ENCODE peak calls at places on chromosomes 5 and 9, in ten cellular contexts. J is tibial artery; X is Peyer's patch; D is endodermal cell; L is hepatocyte; V is iPS DF 6.9; M is heart right ventricle; H is aorta; N is transverse colon; I is naive thymus-derived CD4-positive, alpha-beta T cell. R is an unnamed sample. For H3K4me1, the result is how much of the 10 kb centered on the place peaks cover.

GRCh38 chr5:73808916-73809315 is 182.9 kb downstream of the ARHGEF28 start:
- DNase-seq in J (no peak), X (no peak), D (no peak), L (no peak), V (no peak), M (no peak), H (no peak), N (no peak), I (no peak), R (no peak)

GRCh38 chr5:54845567-54845941 is 139.8 kb downstream of the ESM1 start:
- DNase-seq in J (no peak), X (no peak), D (peak), L (peak), V (no peak), M (no peak), H (no peak), N (no peak), I (no peak), R (no peak)

GRCh38 chr5:52915176-52915875 is 73.8 kb upstream of the ITGA2 start:
- DNase-seq in J (no peak), X (peak), D (peak), L (peak), V (no peak), M (peak), H (no peak), N (peak), I (peak), R (peak)

GRCh38 chr5:149345892-149346222 is 558 bp downstream of the GRPEL2 start:
- DNase-seq in J (no peak), X (no peak), D (no peak), L (peak), V (no peak), M (no peak), H (no peak), N (no peak), I (peak), R (no peak)

GRCh38 chr5:135031146-135031812 is 2.7 kb downstream of the PITX1 start:
- DNase-seq in J (no peak), X (no peak), D (peak), L (no peak), V (no peak), M (no peak), H (peak), N (no peak), I (no peak), R (peak)

GRCh38 chr9:108786756-108787663 is 68.8 kb downstream of the ACTL7B start:
- DNase-seq in J (no peak), X (no peak), D (no peak), L (peak), V (no peak), M (no peak), H (no peak), N (no peak), I (no peak), R (no peak)

GRCh38 chr5:154053468-154053867 is 14.7 kb downstream of the MFAP3 start:
- DNase-seq in J (no peak), X (no peak), D (no peak), L (no peak), V (no peak), M (no peak), H (no peak), N (no peak), I (no peak), R (no peak)

GRCh38 chr5:93193756-93194155 is 387.3 kb downstream of the NR2F1-AS1 start:
- DNase-seq in J (no peak), X (no peak), D (no peak), L (no peak), V (no peak), M (no peak), H (no peak), N (no peak), I (no peak), R (no peak)

GRCh38 chr5:155091063-155091648 is 77.6 kb downstream of the KIF4B start:
- DNase-seq in J (no peak), X (no peak), D (no peak), L (no peak), V (no peak), M (peak), H (no peak), N (no peak), I (no peak), R (no peak)

GRCh38 chr9:36424289-36425055 is 24.4 kb upstream of the RNF38 start:
- DNase-seq in J (no peak), X (no peak), D (no peak), L (no peak), V (no peak), M (no peak), H (no peak), N (no peak), I (no peak), R (no peak)

GRCh38 chr9:128600111-128600510 is 47.7 kb downstream of the SPTAN1 start:
- DNase-seq in J (no peak), X (no peak), D (no peak), L (no peak), V (no peak), M (no peak), H (no peak), N (no peak), I (no peak), R (no peak)

GRCh38 chr5:60700347-60700815 is 415 bp upstream of the DEPDC1B start:
- DNase-seq in J (no peak), X (no peak), D (no peak), L (no peak), V (no peak), M (no peak), H (no peak), N (peak), I (no peak), R (peak)

GRCh38 chr9:38003230-38003629 is 65.8 kb downstream of the SHB start:
- DNase-seq in J (no peak), X (no peak), D (no peak), L (no peak), V (no peak), M (no peak), H (peak), N (no peak), I (no peak), R (no peak)

GRCh38 chr5:171571663-171572062 is 152.2 kb downstream of the FGF18 start:
- DNase-seq in J (no peak), X (no peak), D (no peak), L (peak), V (no peak), M (no peak), H (no peak), N (no peak), I (no peak), R (no peak)

GRCh38 chr9:132663851-132664250 is 5.9 kb downstream of the DDX31 start:
- DNase-seq in J (no peak), X (no peak), D (no peak), L (no peak), V (no peak), M (no peak), H (no peak), N (no peak), I (no peak), R (no peak)

GRCh38 chr9:134058716-134059115 is 9.1 kb downstream of the BRD3 start:
- DNase-seq in J (peak), X (no peak), D (no peak), L (no peak), V (no peak), M (no peak), H (peak), N (no peak), I (no peak), R (no peak)

GRCh38 chr9:126985870-126986498 is 71.4 kb downstream of the RALGPS1 start:
- DNase-seq in J (peak), X (peak), D (no peak), L (peak), V (no peak), M (peak), H (no peak), N (peak), I (peak), R (peak)

GRCh38 chr5:99034336-99034735 is 105.5 kb upstream of the CHD1 start:
- DNase-seq in J (no peak), X (no peak), D (no peak), L (peak), V (no peak), M (no peak), H (no peak), N (peak), I (no peak), R (peak)

GRCh38 chr5:179124853-179125788 is 64.9 kb downstream of the ZNF354C start:
- DNase-seq in J (peak), X (peak), D (peak), L (no peak), V (no peak), M (no peak), H (peak), N (no peak), I (no peak), R (no peak)

GRCh38 chr9:126462617-126463016 is 136.0 kb downstream of the MVB12B start:
- DNase-seq in J (no peak), X (peak), D (peak), L (no peak), V (no peak), M (no peak), H (no peak), N (no peak), I (no peak), R (no peak)

GRCh38 chr5:163503106-163504090 is 2.0 kb upstream of the MAT2B start:
- DNase-seq in J (peak), X (peak), D (peak), L (peak), V (peak), M (peak), H (no peak), N (peak), I (peak), R (peak)

GRCh38 chr5:151130922-151131891 is 26.4 kb downstream of the ANXA6 start:
- DNase-seq in J (no peak), X (peak), D (no peak), L (peak), V (no peak), M (no peak), H (no peak), N (peak), I (no peak), R (peak)

GRCh38 chr5:113488645-113489184 is 462 bp upstream of the MCC start:
- DNase-seq in J (no peak), X (no peak), D (no peak), L (no peak), V (no peak), M (no peak), H (no peak), N (no peak), I (no peak), R (no peak)

GRCh38 chr5:119269061-119269579 is 86.7 kb upstream of the TNFAIP8 start:
- DNase-seq in J (peak), X (peak), D (peak), L (peak), V (peak), M (peak), H (no peak), N (peak), I (peak), R (peak)

GRCh38 chr9:121277518-121278275 is 9.7 kb downstream of the GSN start:
- DNase-seq in J (no peak), X (no peak), D (no peak), L (no peak), V (no peak), M (no peak), H (no peak), N (no peak), I (no peak), R (no peak)
- H3K4me1 ChIP-seq in J (under half), X (under half), D (under half), L (half or more), V (under half), M (half or more), H (under half), N (half or more), I (under half), R (under half)

DNA sequence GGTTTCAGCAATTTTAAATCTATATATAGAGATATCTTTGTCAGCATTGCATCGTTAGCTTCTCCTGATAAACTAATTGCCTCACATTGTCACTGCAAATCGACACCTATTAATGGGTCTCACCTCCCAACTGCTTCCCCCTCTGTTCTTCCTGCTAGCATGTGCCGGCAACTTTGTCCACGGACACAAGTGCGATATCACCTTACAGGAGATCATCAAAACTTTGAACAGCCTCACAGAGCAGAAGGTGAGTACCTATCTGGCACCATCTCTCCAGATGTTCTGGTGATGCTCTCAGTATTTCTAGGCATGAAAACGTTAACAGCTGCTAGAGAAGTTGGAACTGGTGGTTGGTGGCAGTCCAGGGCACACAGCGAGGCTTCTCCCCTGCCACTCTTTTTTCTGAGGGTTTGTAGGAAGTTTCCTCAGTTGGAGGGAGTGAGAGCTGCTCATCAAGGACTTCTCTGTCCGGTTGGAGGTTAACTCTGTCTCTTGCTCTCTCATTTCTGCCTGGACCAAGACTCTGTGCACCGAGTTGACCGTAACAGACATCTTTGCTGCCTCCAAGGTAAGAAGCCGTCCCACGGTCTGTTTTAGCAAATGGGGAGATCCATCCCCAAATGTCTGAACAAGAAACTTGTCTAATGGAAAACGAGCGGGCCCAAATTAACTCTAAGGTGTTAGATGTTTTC is at the start of gene IL4:
- DNase-seq in J (peak), X (no peak), D (peak), L (no peak), V (no peak), M (no peak), H (no peak), N (no peak), I (no peak), R (no peak)
- H3K27ac ChIP-seq in J (peak), X (peak), D (no peak), L (peak), V (no peak), M (no peak), H (peak), N (peak), I (no peak), R (no peak)

GRCh38 chr9:137800196-137801022 is 77.2 kb upstream of the CACNA1B start:
- DNase-seq in J (no peak), X (no peak), D (no peak), L (no peak), V (no peak), M (no peak), H (peak), N (no peak), I (no peak), R (no peak)
- H3K4me3 ChIP-seq in J (no peak), X (no peak), D (no peak), L (no peak), V (no peak), M (no peak), H (no peak), N (no peak), I (no peak), R (no peak)

DNA sequence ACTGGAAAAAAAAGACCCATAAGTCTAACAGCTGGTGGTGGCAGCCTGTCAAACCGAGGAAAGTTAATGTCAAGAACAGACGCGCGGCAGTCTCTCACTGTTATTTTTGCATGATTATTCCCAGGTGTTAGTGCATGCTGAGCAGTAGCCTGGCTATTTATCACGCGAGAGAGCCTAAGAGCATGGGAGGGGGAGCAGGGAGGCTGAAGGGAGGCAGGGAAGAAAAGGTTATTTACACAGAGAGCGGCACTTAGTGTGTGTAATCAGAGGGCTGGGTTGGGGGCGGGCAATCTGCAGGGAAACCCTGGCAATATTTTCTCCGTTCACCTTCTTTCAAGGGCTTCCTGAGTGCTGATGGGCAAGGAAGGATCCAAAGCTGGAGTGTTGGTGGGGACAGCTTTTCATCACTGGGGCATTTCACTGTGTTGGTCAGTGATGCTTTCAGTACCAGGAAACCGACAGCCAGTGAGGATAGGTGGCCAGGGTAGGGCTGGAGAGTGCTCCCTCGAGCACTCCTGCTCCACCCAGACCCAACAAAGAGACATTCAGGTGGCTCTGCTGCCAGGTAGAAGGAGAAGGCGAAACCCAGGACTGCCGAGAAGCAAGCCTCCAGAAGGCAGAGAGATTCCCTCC is 39.6 kb downstream of the ZNF608 start:
- DNase-seq in J (no peak), X (no peak), D (peak), L (peak), V (no peak), M (peak), H (no peak), N (peak), I (no peak), R (peak)
- H3K4me1 ChIP-seq in J (under half), X (under half), D (half or more), L (half or more), V (under half), M (under half), H (under half), N (half or more), I (under half), R (under half)

DNA sequence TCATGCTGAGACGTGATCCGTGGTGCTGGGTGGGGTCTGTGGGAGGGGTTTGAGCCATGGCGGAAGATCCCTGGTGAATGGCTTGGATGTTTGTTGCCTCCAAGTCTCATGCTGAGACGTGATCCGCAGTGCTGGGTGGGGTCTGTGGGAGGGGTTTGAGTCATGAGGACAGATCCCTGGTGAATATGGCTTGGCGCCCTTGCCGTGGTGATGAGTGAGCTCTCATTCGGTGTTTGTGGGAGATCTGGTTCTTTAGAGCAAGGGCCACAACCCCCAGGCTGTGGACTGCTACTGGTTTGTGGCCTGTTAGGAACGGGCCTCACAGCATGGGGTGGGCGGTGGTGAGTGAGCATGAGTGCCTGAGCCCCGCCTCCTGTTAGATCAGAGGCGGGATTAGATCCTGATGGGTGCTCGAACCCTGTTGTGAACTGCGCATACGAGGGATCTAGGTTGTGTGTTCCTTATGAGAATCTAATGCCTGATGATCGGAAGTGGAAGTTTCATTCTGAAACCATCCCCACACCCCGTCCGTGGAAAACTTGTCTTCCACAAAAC is 31.2 kb downstream of the NKD2 start:
- DNase-seq in J (no peak), X (no peak), D (no peak), L (no peak), V (no peak), M (no peak), H (peak), N (no peak), I (no peak), R (no peak)
- H3K27ac ChIP-seq in J (no peak), X (no peak), D (no peak), L (no peak), V (no peak), M (no peak), H (no peak), N (no peak), I (no peak), R (no peak)

GRCh38 chr5:138354926-138355378 is 2.5 kb downstream of the KDM3B start:
- DNase-seq in J (no peak), X (peak), D (peak), L (peak), V (no peak), M (peak), H (no peak), N (no peak), I (peak), R (peak)
- H3K4me3 ChIP-seq in J (no peak), X (no peak), D (peak), L (peak), V (no peak), M (peak), H (peak), N (peak), I (peak), R (no peak)